ENCODE peak calls at places on chromosomes 6 and 20, in ten cellular contexts. D is iris pigment epithelial cell, H is chondrocyte, G is AG10803, Z is C1 segment of cervical spinal cord, K is HTR-8/SVneo, S is AG08396, A is NCI-H2107, I is dorsolateral prefrontal cortex, N is A172. Y is an unnamed sample.

GRCh38 chr20:40812415-40813212 is 123.6 kb upstream of the MAFB start:
- DNase-seq in D (no peak), H (no peak), G (no peak), Z (no peak), K (no peak), S (peak; percentile 24), A (no peak), I (no peak), N (peak; percentile 34), Y (no peak)

GRCh38 chr6:44128020-44128917 is 915 bp downstream of the TMEM63B start:
- DNase-seq in D (peak; percentile 48), H (no peak), G (no peak), Z (peak; percentile 26), K (no peak), S (peak; percentile 78), A (no peak), I (no peak), N (no peak), Y (no peak)

GRCh38 chr6:2247664-2248063 is 2.3 kb upstream of the GMDS start:
- DNase-seq in D (no peak), H (no peak), G (no peak), Z (no peak), K (no peak), S (no peak), A (no peak), I (no peak), N (no peak), Y (no peak)

GRCh38 chr20:35319206-35320197 is 27.3 kb upstream of the FAM83C start:
- DNase-seq in D (peak; percentile 83), H (no peak), G (no peak), Z (no peak), K (peak; percentile 66), S (peak; percentile 47), A (no peak), I (no peak), N (peak; percentile 92), Y (no peak)

GRCh38 chr20:37389844-37390275 is 43.9 kb downstream of the SRC start:
- DNase-seq in D (no peak), H (peak; percentile 79), G (no peak), Z (no peak), K (no peak), S (no peak), A (no peak), I (no peak), N (no peak), Y (no peak)

GRCh38 chr6:100449239-100449691 is 15.5 kb downstream of the SIM1 start:
- DNase-seq in D (no peak), H (no peak), G (no peak), Z (no peak), K (no peak), S (no peak), A (no peak), I (no peak), N (no peak), Y (no peak)

GRCh38 chr6:158907931-158908330 is 88.8 kb upstream of the EZR start:
- DNase-seq in D (no peak), H (no peak), G (no peak), Z (no peak), K (no peak), S (no peak), A (no peak), I (no peak), N (no peak), Y (no peak)

GRCh38 chr6:33772902-33773472 is 15.9 kb downstream of the LEMD2 start:
- DNase-seq in D (no peak), H (no peak), G (no peak), Z (no peak), K (no peak), S (no peak), A (no peak), I (no peak), N (no peak), Y (no peak)

GRCh38 chr6:44016131-44016870 is 111.0 kb downstream of the MRPL14 start:
- DNase-seq in D (peak; percentile 60), H (no peak), G (peak; percentile 58), Z (no peak), K (no peak), S (no peak), A (no peak), I (no peak), N (no peak), Y (no peak)

GRCh38 chr6:157283900-157284737 is 39.2 kb downstream of the TMEM242 start:
- DNase-seq in D (no peak), H (no peak), G (no peak), Z (no peak), K (no peak), S (no peak), A (no peak), I (no peak), N (no peak), Y (no peak)

GRCh38 chr6:25717856-25718740 is 36.4 kb upstream of the SLC17A4 start:
- DNase-seq in D (peak; percentile 27), H (no peak), G (peak; percentile 26), Z (no peak), K (peak; percentile 27), S (peak; percentile 16), A (peak; percentile 5), I (no peak), N (peak; percentile 32), Y (no peak)

GRCh38 chr6:46521464-46521971 is 30.3 kb upstream of the RCAN2 start:
- DNase-seq in D (peak; percentile 72), H (no peak), G (no peak), Z (no peak), K (no peak), S (no peak), A (no peak), I (no peak), N (no peak), Y (no peak)

GRCh38 chr20:24149881-24150307 is 161.3 kb upstream of the GGTLC1 start:
- DNase-seq in D (no peak), H (no peak), G (no peak), Z (no peak), K (no peak), S (no peak), A (no peak), I (no peak), N (no peak), Y (no peak)

GRCh38 chr20:49948809-49949507 is 12.8 kb downstream of the RNF114 start:
- DNase-seq in D (peak; percentile 97), H (no peak), G (peak; percentile 75), Z (no peak), K (no peak), S (peak; percentile 88), A (no peak), I (peak; percentile 19), N (peak; percentile 89), Y (no peak)

GRCh38 chr20:18919996-18920395 is 106.4 kb downstream of the SCP2D1 start:
- DNase-seq in D (no peak), H (no peak), G (no peak), Z (no peak), K (no peak), S (no peak), A (no peak), I (no peak), N (no peak), Y (no peak)

GRCh38 chr20:9485614-9486325 is 28.6 kb upstream of the LAMP5 start:
- DNase-seq in D (no peak), H (no peak), G (no peak), Z (no peak), K (no peak), S (no peak), A (no peak), I (no peak), N (no peak), Y (no peak)

GRCh38 chr20:46054606-46055005 is 25.6 kb downstream of the SLC12A5 start:
- DNase-seq in D (no peak), H (no peak), G (no peak), Z (no peak), K (no peak), S (no peak), A (no peak), I (no peak), N (no peak), Y (no peak)

GRCh38 chr6:166586424-166587156 is at the start of gene RAMACL:
- DNase-seq in D (no peak), H (no peak), G (no peak), Z (no peak), K (no peak), S (no peak), A (no peak), I (no peak), N (no peak), Y (no peak)

GRCh38 chr6:163533443-163533842 is 118.9 kb downstream of the QKI start:
- DNase-seq in D (peak; percentile 97), H (no peak), G (peak; percentile 92), Z (no peak), K (peak; percentile 47), S (peak; percentile 55), A (no peak), I (no peak), N (peak; percentile 63), Y (no peak)

GRCh38 chr6:117545161-117545595 is 57.1 kb downstream of the GOPC start:
- DNase-seq in D (no peak), H (no peak), G (no peak), Z (no peak), K (no peak), S (no peak), A (no peak), I (no peak), N (peak; percentile 69), Y (no peak)

GRCh38 chr6:139370047-139370706 is 4.3 kb downstream of the CITED2 start:
- DNase-seq in D (peak; percentile 87), H (no peak), G (peak; percentile 94), Z (no peak), K (no peak), S (no peak), A (no peak), I (no peak), N (peak; percentile 59), Y (no peak)

GRCh38 chr20:49267327-49267726 is 10.5 kb downstream of the ZNFX1 start:
- DNase-seq in D (no peak), H (no peak), G (no peak), Z (no peak), K (no peak), S (no peak), A (no peak), I (no peak), N (no peak), Y (no peak)

GRCh38 chr6:134217110-134217509 is 100.8 kb downstream of the SGK1 start:
- DNase-seq in D (no peak), H (no peak), G (peak; percentile 62), Z (no peak), K (no peak), S (peak; percentile 55), A (no peak), I (no peak), N (peak; percentile 6), Y (no peak)

GRCh38 chr6:125888989-125889656 is 67.4 kb upstream of the HINT3 start:
- DNase-seq in D (peak; percentile 56), H (no peak), G (peak; percentile 12), Z (no peak), K (no peak), S (peak; percentile 12), A (no peak), I (no peak), N (peak; percentile 18), Y (no peak)

GRCh38 chr6:111175135-111175534 is 87.8 kb downstream of the SLC16A10 start:
- DNase-seq in D (peak; percentile 43), H (no peak), G (peak; percentile 9), Z (no peak), K (no peak), S (no peak), A (no peak), I (no peak), N (no peak), Y (no peak)

Y was measured in NCI-H187.